ENCODE peak calls at places on chromosomes 4 and X, in six cellular contexts. W, L, C, K, H and E are unnamed samples.

GRCh38 chr4:25938251-25939186 is 24.5 kb downstream of the SMIM20 start:
- DNase-seq in W (peak; percentile 70), L (peak; percentile 42), C (no peak), K (peak; percentile 65), H (no peak), E (no peak)

GRCh38 chrX:134654398-134655012 is 3.8 kb downstream of the PLAC1 start:
- DNase-seq in W (no peak), L (no peak), C (no peak), K (no peak), H (no peak), E (no peak)

GRCh38 chr4:24321637-24322036 is 262.7 kb downstream of the DHX15 start:
- DNase-seq in W (no peak), L (no peak), C (no peak), K (no peak), H (peak; percentile 78), E (no peak)

GRCh38 chrX:16239211-16239610 is 71.9 kb downstream of the MAGEB17 start:
- DNase-seq in W (peak; percentile 95), L (no peak), C (no peak), K (no peak), H (no peak), E (no peak)

GRCh38 chr4:138114434-138114833 is 127.7 kb downstream of the SLC7A11 start:
- DNase-seq in W (no peak), L (no peak), C (no peak), K (no peak), H (no peak), E (no peak)

GRCh38 chrX:121301356-121301755 is 253.9 kb downstream of the GLUD2 start:
- DNase-seq in W (no peak), L (no peak), C (no peak), K (no peak), H (no peak), E (no peak)

GRCh38 chrX:102765794-102766193 is 45.3 kb downstream of the GPRASP3 start:
- DNase-seq in W (peak; percentile 35), L (no peak), C (no peak), K (no peak), H (no peak), E (no peak)

GRCh38 chr4:152248347-152248746 is 287.5 kb downstream of the FBXW7 start:
- DNase-seq in W (no peak), L (no peak), C (no peak), K (no peak), H (no peak), E (no peak)

GRCh38 chr4:30721353-30722091 is 1.4 kb downstream of the PCDH7 start:
- DNase-seq in W (peak; percentile 69), L (peak; percentile 33), C (peak; percentile 87), K (peak; percentile 25), H (peak; percentile 54), E (peak; percentile 70)

GRCh38 chrX:113202601-113203000 is 362.0 kb upstream of the AMOT start:
- DNase-seq in W (no peak), L (no peak), C (no peak), K (no peak), H (no peak), E (no peak)

GRCh38 chrX:9730752-9731151 is 34.9 kb downstream of the GPR143 start:
- DNase-seq in W (peak; percentile 62), L (no peak), C (no peak), K (no peak), H (no peak), E (no peak)

GRCh38 chrX:107551546-107551945 is 76.8 kb upstream of the PRPS1 start:
- DNase-seq in W (no peak), L (peak; percentile 15), C (no peak), K (no peak), H (no peak), E (peak; percentile 29)

GRCh38 chr4:186712690-186713089 is 11.0 kb downstream of the FAT1 start:
- DNase-seq in W (no peak), L (peak; percentile 33), C (no peak), K (peak; percentile 61), H (no peak), E (no peak)

GRCh38 chrX:43500240-43500639 is 155.9 kb upstream of the MAOA start:
- DNase-seq in W (no peak), L (no peak), C (peak; percentile 8), K (no peak), H (no peak), E (no peak)

GRCh38 chrX:42714981-42715688 is 62.8 kb downstream of the PPP1R2C start:
- DNase-seq in W (peak; percentile 38), L (peak; percentile 18), C (peak; percentile 64), K (peak; percentile 6), H (peak; percentile 0), E (peak; percentile 61)

GRCh38 chr4:102553982-102554381 is 52.8 kb downstream of the NFKB1 start:
- DNase-seq in W (peak; percentile 40), L (no peak), C (no peak), K (no peak), H (no peak), E (no peak)

GRCh38 chrX:107451754-107452153 is 2.3 kb downstream of the FRMPD3 start:
- DNase-seq in W (no peak), L (no peak), C (peak; percentile 82), K (no peak), H (peak; percentile 1), E (no peak)

GRCh38 chrX:121283921-121284320 is 236.5 kb downstream of the GLUD2 start:
- DNase-seq in W (no peak), L (no peak), C (no peak), K (no peak), H (no peak), E (no peak)

GRCh38 chrX:40154229-40154852 is 56.6 kb upstream of the BCOR start:
- DNase-seq in W (no peak), L (peak; percentile 46), C (peak; percentile 93), K (peak; percentile 47), H (no peak), E (peak; percentile 50)

DNA sequence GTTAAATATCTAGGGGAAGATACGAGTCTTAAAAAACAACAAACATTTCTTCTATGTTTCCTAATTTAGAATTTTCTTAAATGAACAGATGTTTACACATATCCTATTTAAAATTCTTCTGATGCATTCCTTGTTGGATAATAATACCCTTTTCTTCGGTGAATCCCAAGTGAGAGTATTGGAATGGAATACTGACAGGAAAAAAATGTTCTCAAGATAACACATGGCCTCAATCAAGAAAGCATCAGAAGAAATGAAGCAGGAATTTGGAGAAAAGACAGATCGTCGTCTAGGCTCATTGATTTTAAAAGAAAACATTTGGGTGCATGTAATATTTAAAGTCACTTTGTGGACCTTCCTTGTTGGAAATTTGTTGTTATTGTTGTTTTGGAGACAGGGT is 196.9 kb upstream of the ANK2 start:
- DNase-seq in W (no peak), L (no peak), C (no peak), K (no peak), H (no peak), E (no peak)
- H3K4me3 ChIP-seq in W (no peak overlapping the region), L (no peak overlapping the region), C (no peak overlapping the region), K (no peak overlapping the region), H (no peak overlapping the region), E (no peak overlapping the region)

DNA sequence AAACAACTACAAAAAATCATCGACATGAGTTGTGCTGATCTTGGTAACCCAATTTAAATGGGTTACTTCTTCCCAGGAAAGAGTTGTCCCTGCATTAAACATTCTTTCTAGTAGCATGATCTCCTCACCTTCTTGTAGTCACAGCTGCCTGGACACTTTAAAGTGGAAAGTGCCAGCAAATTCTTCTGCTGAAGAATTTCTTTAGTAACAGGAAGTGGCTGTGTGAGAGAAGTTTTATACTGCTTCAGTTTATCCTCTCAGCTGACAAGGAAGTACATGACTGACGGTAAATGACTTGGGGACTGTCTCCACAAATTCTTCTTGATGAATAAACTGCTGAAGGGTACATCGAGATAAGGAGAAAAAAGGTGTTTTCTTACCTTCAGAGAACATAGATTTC is 18.2 kb upstream of the TNIP3 start:
- DNase-seq in W (no peak), L (no peak), C (no peak), K (no peak), H (no peak), E (no peak)
- H3K4me3 ChIP-seq in W (no peak overlapping the region), L (no peak overlapping the region), C (no peak overlapping the region), K (no peak overlapping the region), H (no peak overlapping the region), E (no peak overlapping the region)

GRCh38 chrX:45765281-45765680 is 564.6 kb upstream of the DIPK2B start:
- DNase-seq in W (no peak), L (no peak), C (no peak), K (no peak), H (no peak), E (no peak)

GRCh38 chrX:45758738-45759397 is 558.2 kb upstream of the DIPK2B start:
- DNase-seq in W (peak; percentile 73), L (no peak), C (no peak), K (no peak), H (no peak), E (no peak)

GRCh38 chrX:45760187-45760742 is 559.6 kb upstream of the DIPK2B start:
- DNase-seq in W (no peak), L (no peak), C (no peak), K (no peak), H (no peak), E (no peak)

GRCh38 chrX:45762699-45763647 is 562.3 kb upstream of the DIPK2B start:
- DNase-seq in W (peak; percentile 77), L (no peak), C (no peak), K (no peak), H (no peak), E (no peak)

GRCh38 chrX:45761920-45762319 is 561.2 kb upstream of the DIPK2B start:
- DNase-seq in W (no peak), L (no peak), C (no peak), K (no peak), H (no peak), E (no peak)
- H3K4me3 ChIP-seq in W (no peak overlapping the region), L (no peak overlapping the region), C (no peak overlapping the region), K (no peak overlapping the region), H (no peak overlapping the region), E (no peak overlapping the region)

DNA sequence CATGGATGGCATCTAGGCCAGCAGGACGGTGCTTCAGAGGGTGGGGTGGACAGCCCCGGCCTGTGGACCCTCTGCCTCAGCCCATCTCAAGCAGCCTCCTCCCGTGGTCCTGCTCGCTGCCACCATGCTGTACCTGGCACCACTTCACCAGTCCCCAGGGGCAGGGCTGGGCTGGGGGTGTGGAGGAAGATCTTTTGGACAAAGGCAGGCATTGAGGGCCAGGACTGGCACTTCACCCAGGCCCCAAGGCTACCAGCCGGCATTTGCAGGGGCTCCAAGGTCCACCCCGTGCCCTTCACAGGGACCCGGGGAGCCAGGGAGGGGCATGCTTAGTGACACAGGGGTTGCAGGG is 713 bp downstream of the PLXNB3 start:
- DNase-seq in W (no peak), L (no peak), C (peak; percentile 57), K (no peak), H (no peak), E (no peak)
- H3K4me3 ChIP-seq in W (peak overlapping the region; percentile 66), L (peak overlapping the region; percentile 41), C (no peak overlapping the region), K (no peak overlapping the region), H (no peak overlapping the region), E (peak overlapping the region; percentile 60)

GRCh38 chrX:21374163-21374993 is at the start of gene CNKSR2:
- DNase-seq in W (peak; percentile 26), L (peak; percentile 19), C (peak; percentile 91), K (peak; percentile 13), H (peak; percentile 79), E (peak; percentile 43)

GRCh38 chrX:21375795-21376069 is 1.5 kb downstream of the CNKSR2 start:
- DNase-seq in W (no peak), L (no peak), C (peak; percentile 52), K (no peak), H (peak; percentile 14), E (no peak)

GRCh38 chrX:21373637-21374162 is 518 bp upstream of the CNKSR2 start:
- DNase-seq in W (no peak), L (peak; percentile 40), C (peak; percentile 54), K (peak; percentile 3), H (no peak), E (no peak)

GRCh38 chrX:21374994-21375794 is 976 bp downstream of the CNKSR2 start:
- DNase-seq in W (no peak), L (no peak), C (peak; percentile 25), K (no peak), H (peak; percentile 0), E (no peak)

GRCh38 chrX:21373001-21373400 is 1.2 kb upstream of the CNKSR2 start:
- DNase-seq in W (no peak), L (no peak), C (no peak), K (no peak), H (no peak), E (no peak)
- H3K4me3 ChIP-seq in W (no peak overlapping the region), L (no peak overlapping the region), C (no peak overlapping the region), K (no peak overlapping the region), H (peak overlapping the region; percentile 69), E (peak overlapping the region; percentile 73)